ENCODE peak calls at places on chromosomes 12 and 14, in ten cellular contexts. F is activated naive CD4-positive, alpha-beta T cell treated with anti-CD3 and anti-CD28 coated beads, Interleukin-2, amount 50 U/mL, for 72 hours; J is Right ventricle myocardium inferior; N is NCI-H526; D is Peyer's patch; P is SK-N-DZ; E is SJCRH30; M is SK-MEL-5; S is progenitor cell of endocrine pancreas; A is A172. B is an unnamed sample.

GRCh38 chr12:121917950-121918678 is at the start of gene CFAP251:
- DNase-seq in F (peak), J (peak), N (peak), D (peak), P (peak), E (no peak), M (no peak), S (peak), A (no peak), B (no peak)

GRCh38 chr12:12331244-12331771 is 18.7 kb downstream of the MANSC1 start:
- DNase-seq in F (no peak), J (no peak), N (no peak), D (no peak), P (no peak), E (no peak), M (no peak), S (no peak), A (no peak), B (no peak)

GRCh38 chr14:91230363-91231035 is 14.0 kb downstream of the GPR68 start:
- DNase-seq in F (no peak), J (no peak), N (no peak), D (no peak), P (no peak), E (peak), M (peak), S (no peak), A (peak), B (no peak)

GRCh38 chr12:94262228-94263010 is 114.0 kb downstream of the PLXNC1 start:
- DNase-seq in F (peak), J (peak), N (no peak), D (peak), P (peak), E (peak), M (no peak), S (no peak), A (peak), B (peak)

GRCh38 chr14:49051328-49052060 is 534.7 kb downstream of the RPS29 start:
- DNase-seq in F (no peak), J (no peak), N (no peak), D (no peak), P (no peak), E (no peak), M (no peak), S (no peak), A (no peak), B (no peak)

GRCh38 chr14:77458249-77458950 is 507 bp downstream of the AHSA1 start:
- DNase-seq in F (no peak), J (no peak), N (peak), D (peak), P (peak), E (peak), M (peak), S (no peak), A (peak), B (peak)

GRCh38 chr14:39302124-39302810 is 68.6 kb downstream of the MIA2 start:
- DNase-seq in F (no peak), J (no peak), N (no peak), D (no peak), P (no peak), E (no peak), M (no peak), S (no peak), A (peak), B (no peak)

GRCh38 chr14:100402631-100403030 is 79.5 kb downstream of the SLC25A47 start:
- DNase-seq in F (no peak), J (no peak), N (no peak), D (no peak), P (no peak), E (no peak), M (peak), S (no peak), A (peak), B (no peak)

GRCh38 chr14:105479438-105480164 is 5.0 kb downstream of the CRIP2 start:
- DNase-seq in F (no peak), J (no peak), N (peak), D (no peak), P (no peak), E (no peak), M (no peak), S (no peak), A (no peak), B (no peak)

GRCh38 chr14:101480747-101481530 is 80.4 kb upstream of the DIO3 start:
- DNase-seq in F (peak), J (no peak), N (no peak), D (no peak), P (no peak), E (no peak), M (no peak), S (no peak), A (peak), B (no peak)

GRCh38 chr12:26696613-26697092 is 136.3 kb downstream of the ITPR2 start:
- DNase-seq in F (no peak), J (no peak), N (no peak), D (no peak), P (no peak), E (no peak), M (no peak), S (no peak), A (no peak), B (peak)

B was measured in OCI-M1.